ENCODE peak calls at places on chromosomes 13 and 19, in seven cellular contexts. M is GM23338, N is endothelial cell, F is neural crest cell, X is left ventricle myocardium inferior, Z is mesothelial cell of epicardium, Q is tibial nerve. E is an unnamed sample.

GRCh38 chr13:45092668-45093067 is 27.6 kb upstream of the GTF2F2 start:
- DNase-seq in Z (no peak), M (no peak), X (no peak), Q (no peak), N (no peak), F (no peak), E (no peak)

GRCh38 chr19:40144151-40144550 is 47.1 kb upstream of the MAP3K10 start:
- DNase-seq in F (no peak), Z (no peak), Q (no peak), N (no peak), M (no peak), X (no peak), E (no peak)

GRCh38 chr19:18507021-18507726 is 14.7 kb downstream of the ELL start:
- DNase-seq in Q (no peak), F (no peak), N (no peak), X (peak), Z (no peak), M (no peak), E (no peak)

GRCh38 chr19:37537391-37537947 is 30.7 kb downstream of the ZNF793 start:
- DNase-seq in F (no peak), Z (no peak), X (no peak), M (peak), Q (no peak), N (no peak), E (no peak)

GRCh38 chr19:55647732-55648656 is at the start of gene CCDC106:
- DNase-seq in M (peak), Q (no peak), X (peak), F (peak), Z (peak), N (peak), E (no peak)

GRCh38 chr13:37899753-37900152 is 30.2 kb upstream of the TRPC4 start:
- DNase-seq in Q (no peak), N (no peak), Z (no peak), M (no peak), F (no peak), X (no peak), E (no peak)

GRCh38 chr13:94267581-94267980 is 211.9 kb downstream of the DCT start:
- DNase-seq in Q (no peak), Z (no peak), M (no peak), X (no peak), N (no peak), F (no peak), E (no peak)

GRCh38 chr13:100552755-100553154 is 35.8 kb downstream of the GGACT start:
- DNase-seq in Z (no peak), X (no peak), Q (no peak), M (no peak), F (no peak), N (no peak), E (no peak)

GRCh38 chr13:77876176-77876575 is 42.5 kb downstream of the EDNRB start:
- DNase-seq in N (no peak), Z (no peak), F (no peak), M (no peak), Q (no peak), X (no peak), E (no peak)

GRCh38 chr13:20024706-20025105 is 66.2 kb downstream of the ZMYM2 start:
- DNase-seq in F (no peak), Z (no peak), X (no peak), N (no peak), M (no peak), Q (no peak), E (no peak)

GRCh38 chr19:4140237-4140711 is 13.2 kb upstream of the CREB3L3 start:
- DNase-seq in X (no peak), Q (no peak), N (peak), M (peak), F (peak), Z (no peak), E (no peak)

GRCh38 chr13:49731766-49732165 is 40.5 kb upstream of the EBPL start:
- DNase-seq in F (no peak), X (no peak), Q (no peak), Z (no peak), M (no peak), N (no peak), E (no peak)

GRCh38 chr19:39275578-39275977 is 7.4 kb downstream of the IFNL2 start:
- DNase-seq in X (no peak), F (no peak), M (no peak), Z (no peak), N (no peak), Q (no peak), E (no peak)

GRCh38 chr19:33098023-33098652 is 17.2 kb downstream of the GPATCH1 start:
- DNase-seq in N (no peak), Z (no peak), X (no peak), F (no peak), Q (no peak), M (no peak), E (no peak)

GRCh38 chr19:30479231-30479630 is 107.0 kb downstream of the ZNF536 start:
- DNase-seq in M (no peak), N (no peak), X (no peak), Z (no peak), Q (no peak), F (no peak), E (no peak)

GRCh38 chr19:43504426-43505185 is at the start of gene PHLDB3:
- DNase-seq in N (no peak), Q (no peak), X (no peak), F (no peak), M (peak), Z (peak), E (no peak)

GRCh38 chr13:43085545-43085944 is 62.2 kb downstream of the DNAJC15 start:
- DNase-seq in F (no peak), M (peak), X (no peak), Q (no peak), N (no peak), Z (no peak), E (no peak)

GRCh38 chr13:69585656-69586055 is 522.0 kb upstream of the ATXN8OS start:
- DNase-seq in X (no peak), N (no peak), Z (no peak), Q (no peak), F (no peak), M (peak), E (no peak)

GRCh38 chr19:19110410-19111137 is 27.7 kb downstream of the TMEM161A start:
- DNase-seq in N (peak), Z (peak), Q (no peak), M (peak), F (peak), X (no peak), E (no peak)

GRCh38 chr13:45784755-45785675 is 66.5 kb downstream of the SIAH3 start:
- DNase-seq in Q (no peak), M (no peak), X (no peak), Z (no peak), F (no peak), N (no peak), E (no peak)

GRCh38 chr13:33453911-33454310 is 168.4 kb upstream of the STARD13 start:
- DNase-seq in N (no peak), Q (no peak), F (no peak), Z (no peak), M (no peak), X (no peak), E (no peak)

GRCh38 chr19:18322759-18323460 is at the start of gene LSM4:
- DNase-seq in M (peak), F (peak), Z (peak), N (peak), X (peak), Q (peak), E (peak)

GRCh38 chr13:110722971-110723370 is 9.5 kb downstream of the ING1 start:
- DNase-seq in Z (no peak), N (no peak), Q (no peak), X (no peak), M (no peak), F (no peak), E (no peak)

GRCh38 chr19:19510432-19510831 is 4.9 kb downstream of the TSSK6 start:
- DNase-seq in Z (no peak), Q (no peak), N (no peak), X (no peak), M (peak), F (no peak), E (no peak)

GRCh38 chr19:46967578-46968018 is 52.0 kb upstream of the NPAS1 start:
- DNase-seq in X (peak), Q (no peak), Z (no peak), N (no peak), M (no peak), F (no peak), E (no peak)

GRCh38 chr19:8069116-8069973 is 16.8 kb downstream of the CCL25 start:
- DNase-seq in Z (no peak), M (peak), X (no peak), F (peak), Q (no peak), N (no peak), E (no peak)

GRCh38 chr13:74039154-74039553 is 95.0 kb downstream of the KLF12 start:
- DNase-seq in F (no peak), X (no peak), M (no peak), Z (no peak), N (no peak), Q (no peak), E (no peak)

GRCh38 chr13:40186041-40186440 is 480.4 kb downstream of the FOXO1 start:
- DNase-seq in Q (no peak), M (no peak), F (no peak), N (no peak), Z (no peak), X (no peak), E (no peak)

GRCh38 chr13:39037880-39038568 is at the start of the genes NHLRC3 and PROSER1:
- DNase-seq in M (peak), X (peak), Z (peak), Q (peak), F (peak), N (peak), E (peak)

GRCh38 chr19:32675720-32676185 is at the start of gene RGS9BP:
- DNase-seq in M (peak), X (peak), N (peak), Z (peak), F (peak), Q (peak), E (peak)

GRCh38 chr19:17656970-17657369 is 31.2 kb downstream of the UNC13A start:
- DNase-seq in M (no peak), N (no peak), Q (no peak), X (no peak), Z (no peak), F (no peak), E (no peak)

GRCh38 chr13:60463787-60464186 is 66.8 kb downstream of the TDRD3 start:
- DNase-seq in N (no peak), Q (no peak), X (no peak), M (no peak), Z (no peak), F (no peak), E (no peak)

GRCh38 chr13:104532131-104532530 is 1465.9 kb upstream of the SLC10A2 start:
- DNase-seq in M (no peak), Q (no peak), N (no peak), X (no peak), Z (no peak), F (no peak), E (no peak)

GRCh38 chr13:109567315-109567714 is 219.1 kb downstream of the IRS2 start:
- DNase-seq in X (no peak), Z (no peak), N (no peak), F (no peak), M (no peak), Q (no peak), E (no peak)
- TF ChIP-seq CTCF in X (no peak), Z (no peak), N (no peak), F (no peak), M (no peak), Q (peak), E (no peak)

GRCh38 chr19:1720237-1720636 is 33.1 kb upstream of the ONECUT3 start:
- DNase-seq in F (no peak), Z (no peak), X (no peak), M (peak), N (no peak), Q (no peak), E (no peak)

GRCh38 chr19:1730157-1730556 is 23.1 kb upstream of the ONECUT3 start:
- DNase-seq in M (no peak), N (no peak), X (no peak), Z (no peak), Q (no peak), F (no peak), E (no peak)

GRCh38 chr19:1729568-1729925 is 23.8 kb upstream of the ONECUT3 start:
- DNase-seq in Z (no peak), Q (no peak), F (no peak), X (no peak), M (no peak), N (no peak), E (no peak)

GRCh38 chr19:1728816-1729567 is 24.3 kb upstream of the ONECUT3 start:
- DNase-seq in F (no peak), M (no peak), X (no peak), N (no peak), Q (no peak), Z (no peak), E (no peak)

GRCh38 chr19:1725100-1726064 is 27.9 kb upstream of the ONECUT3 start:
- DNase-seq in M (peak), Q (no peak), F (peak), N (peak), Z (peak), X (peak), E (no peak)
- TF ChIP-seq CTCF in M (peak), Q (no peak), F (no peak), N (no peak), Z (no peak), X (no peak), E (no peak)

GRCh38 chr13:25249001-25249543 is 38.2 kb downstream of the MTMR6 start:
- DNase-seq in X (no peak), Q (no peak), Z (no peak), N (no peak), F (no peak), M (peak), E (no peak)
- TF ChIP-seq CTCF in X (no peak), Q (peak), Z (no peak), N (no peak), F (peak), M (peak), E (no peak)

GRCh38 chr13:30371649-30372265 is 50.5 kb upstream of the UBE2L5 start:
- DNase-seq in M (no peak), F (no peak), X (no peak), Z (no peak), N (no peak), Q (no peak), E (no peak)
- TF ChIP-seq CTCF in M (no peak), F (no peak), X (no peak), Z (no peak), N (no peak), Q (no peak), E (no peak)

DNA sequence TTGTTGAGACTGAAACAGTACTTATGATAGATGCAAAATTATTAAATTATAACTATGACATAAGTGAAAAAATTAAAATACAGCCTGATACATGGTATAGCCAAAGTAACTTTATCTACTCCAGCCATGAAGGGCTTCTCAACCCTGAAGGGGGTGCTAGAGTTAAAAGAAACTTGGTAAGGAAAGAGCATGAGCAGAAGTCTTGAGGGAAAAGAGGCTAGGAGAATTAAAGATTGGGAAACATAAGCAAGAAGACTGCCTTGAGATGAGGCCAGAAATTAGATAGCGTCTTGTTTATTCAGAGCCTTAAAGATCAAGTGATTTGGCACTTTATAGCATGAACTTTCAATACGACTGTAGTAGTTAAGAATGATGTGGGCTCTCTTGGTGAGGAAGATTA is 385.5 kb upstream of the PRR20A start:
- DNase-seq in F (no peak), N (no peak), M (peak), X (no peak), Q (no peak), Z (no peak), E (no peak)
- TF ChIP-seq CTCF in F (no peak), N (no peak), M (peak), X (peak), Q (no peak), Z (no peak), E (no peak)

GRCh38 chr19:51726049-51726448 is 2.3 kb upstream of the HAS1 start:
- DNase-seq in F (no peak), N (no peak), Q (no peak), M (peak), Z (peak), X (peak), E (no peak)
- TF ChIP-seq CTCF in F (no peak), N (no peak), Q (no peak), M (no peak), Z (no peak), X (no peak), E (no peak)

DNA sequence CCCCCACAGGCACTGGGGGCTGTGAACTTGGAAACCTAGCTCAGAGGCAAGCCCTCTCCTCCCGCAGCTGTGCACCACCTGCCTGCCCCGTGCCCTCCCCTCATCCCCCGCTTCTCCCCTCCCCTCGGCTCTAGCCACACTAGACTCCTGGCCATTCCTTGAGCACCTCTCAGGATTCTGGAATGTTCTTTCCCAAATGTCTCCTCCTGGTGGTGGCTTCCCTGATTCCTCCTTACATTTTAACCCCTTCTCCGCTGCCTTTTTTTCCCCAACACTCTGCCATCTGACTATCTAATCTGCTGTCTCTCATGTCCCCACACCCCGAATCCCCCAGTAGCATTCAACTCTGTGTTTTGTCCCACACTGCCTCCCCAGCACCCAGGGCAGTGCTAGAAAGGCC is 6.7 kb downstream of the NANOS3 start:
- DNase-seq in Q (no peak), M (peak), X (no peak), F (no peak), Z (no peak), N (no peak), E (no peak)
- TF ChIP-seq CTCF in Q (no peak), M (peak), X (no peak), F (peak), Z (no peak), N (no peak), E (no peak)

DNA sequence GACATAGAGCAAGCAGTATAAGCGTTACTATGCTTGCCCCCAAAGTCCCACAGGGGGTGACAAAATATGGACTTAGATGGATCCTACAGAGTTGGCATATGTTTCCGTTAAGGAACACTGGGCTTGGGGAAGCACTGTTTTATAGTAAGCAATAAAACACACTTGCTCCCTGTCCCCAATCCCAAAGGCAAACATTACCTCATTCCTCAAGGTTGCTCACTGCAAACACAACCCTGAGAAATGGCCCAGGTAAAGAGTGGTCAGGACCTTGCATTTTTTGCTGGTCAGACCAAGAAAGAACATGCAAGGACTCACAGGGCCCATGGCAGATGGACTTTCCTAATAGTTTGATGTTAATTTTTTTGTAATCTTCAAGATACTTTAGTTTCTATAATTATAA is 32.3 kb downstream of the UGGT2 start:
- DNase-seq in Q (no peak), N (no peak), F (no peak), M (no peak), Z (no peak), X (no peak), E (no peak)
- TF ChIP-seq CTCF in Q (no peak), N (no peak), F (no peak), M (no peak), Z (no peak), X (no peak), E (no peak)

GRCh38 chr13:91158015-91158390 is 189.5 kb upstream of the MIR17HG start:
- DNase-seq in X (no peak), N (no peak), Q (no peak), M (no peak), F (no peak), Z (no peak), E (no peak)

GRCh38 chr13:91157273-91158014 is 190.0 kb upstream of the MIR17HG start:
- DNase-seq in M (no peak), N (no peak), X (no peak), F (no peak), Q (no peak), Z (no peak), E (no peak)

GRCh38 chr13:91165758-91166157 is 181.7 kb upstream of the MIR17HG start:
- DNase-seq in Z (no peak), F (no peak), Q (no peak), M (no peak), X (no peak), N (no peak), E (no peak)

GRCh38 chr13:91166714-91167511 is 180.6 kb upstream of the MIR17HG start:
- DNase-seq in Z (no peak), X (no peak), F (no peak), M (no peak), Q (no peak), N (no peak), E (no peak)

GRCh38 chr13:91162180-91162579 is 185.3 kb upstream of the MIR17HG start:
- DNase-seq in M (peak), Q (no peak), Z (no peak), X (no peak), N (no peak), F (no peak), E (no peak)
- TF ChIP-seq CTCF in M (peak), Q (no peak), Z (no peak), X (no peak), N (no peak), F (no peak), E (no peak)

E was measured in thoracic aorta.